ENCODE peak calls at places on chromosomes 1 and 21, in five cellular contexts. C is hypothalamus, I is progenitor cell of endocrine pancreas, Z is heart left ventricle, M is sigmoid colon. H is an unnamed sample.

GRCh38 chr1:212970085-212970484 is 19.7 kb downstream of the VASH2 start:
- DNase-seq in M (peak), Z (no peak), I (no peak), C (no peak), H (no peak)

GRCh38 chr1:43172532-43172972 is 422 bp downstream of the CFAP57 start:
- DNase-seq in C (peak), Z (peak), I (peak), M (peak), H (peak)

GRCh38 chr1:248884632-248885295 is 21.3 kb upstream of the PGBD2 start:
- DNase-seq in C (no peak), M (no peak), I (no peak), Z (no peak), H (no peak)

GRCh38 chr1:204902674-204903073 is 32.0 kb downstream of the NFASC start:
- DNase-seq in Z (no peak), C (no peak), I (no peak), M (no peak), H (no peak)

GRCh38 chr1:230107941-230108340 is 40.9 kb downstream of the GALNT2 start:
- DNase-seq in Z (no peak), C (no peak), I (no peak), M (no peak), H (no peak)

GRCh38 chr1:163410073-163410522 is 88.3 kb downstream of the NUF2 start:
- DNase-seq in I (peak), C (no peak), M (no peak), Z (no peak), H (no peak)

GRCh38 chr1:226643167-226643566 is 94.6 kb downstream of the STUM start:
- DNase-seq in M (peak), C (no peak), I (no peak), Z (no peak), H (no peak)

GRCh38 chr1:214306270-214306669 is 25.3 kb downstream of the SMYD2 start:
- DNase-seq in M (no peak), I (no peak), Z (no peak), C (no peak), H (no peak)

GRCh38 chr1:236323819-236324411 is 42.2 kb upstream of the ERO1B start:
- DNase-seq in I (no peak), M (no peak), C (no peak), Z (no peak), H (no peak)

GRCh38 chr1:200081982-200082272 is 54.4 kb downstream of the NR5A2 start:
- DNase-seq in C (no peak), M (no peak), Z (no peak), I (no peak), H (no peak)

GRCh38 chr1:53343831-53344668 is 16.2 kb upstream of the LRP8 start:
- DNase-seq in Z (peak), M (no peak), C (no peak), I (peak), H (no peak)

GRCh38 chr1:6554031-6554906 is at the start of gene NOL9:
- DNase-seq in Z (peak), M (peak), I (peak), C (peak), H (peak)

GRCh38 chr1:47986741-47987140 is 10.4 kb downstream of the TRABD2B start:
- DNase-seq in C (no peak), Z (peak), I (no peak), M (no peak), H (no peak)

GRCh38 chr1:54547601-54548388 is at the start of gene ACOT11:
- DNase-seq in C (peak), M (peak), Z (peak), I (no peak), H (no peak)

GRCh38 chr1:193349046-193349535 is 162.7 kb upstream of the B3GALT2 start:
- DNase-seq in M (no peak), Z (no peak), C (no peak), I (no peak), H (no peak)

GRCh38 chr1:94095112-94095637 is 25.8 kb downstream of the ABCA4 start:
- DNase-seq in Z (peak), C (no peak), M (peak), I (no peak), H (no peak)

GRCh38 chr1:205239078-205239477 is 11.3 kb downstream of the TMCC2 start:
- DNase-seq in I (no peak), M (no peak), C (no peak), Z (no peak), H (no peak)

GRCh38 chr1:198465201-198466144 is 75.0 kb downstream of the ATP6V1G3 start:
- DNase-seq in I (no peak), M (no peak), Z (no peak), C (no peak), H (no peak)

GRCh38 chr1:98906361-98906760 is 98.3 kb downstream of the PLPPR5 start:
- DNase-seq in I (no peak), M (no peak), C (no peak), Z (no peak), H (no peak)

GRCh38 chr1:100950776-100951175 is 54.9 kb downstream of the SLC30A7 start:
- DNase-seq in I (no peak), C (no peak), Z (no peak), M (no peak), H (no peak)

GRCh38 chr1:59738591-59739015 is 76.1 kb upstream of the HOOK1 start:
- DNase-seq in Z (no peak), I (no peak), M (no peak), C (no peak), H (no peak)

GRCh38 chr1:114703242-114703641 is 7.9 kb upstream of the AMPD1 start:
- DNase-seq in C (no peak), I (no peak), M (no peak), Z (no peak), H (no peak)

GRCh38 chr1:104991702-104992101 is 1242.0 kb downstream of the AMY1C start:
- DNase-seq in M (no peak), I (no peak), C (no peak), Z (no peak), H (no peak)

GRCh38 chr21:37367758-37368535 is 1.4 kb downstream of the DYRK1A start:
- DNase-seq in Z (peak), C (no peak), M (peak), I (peak), H (peak)

GRCh38 chr1:207050428-207050767 is 610 bp downstream of the YOD1 start:
- DNase-seq in M (no peak), C (no peak), Z (no peak), I (no peak), H (no peak)

H was measured in activated gamma-delta T cell.